ENCODE peak calls at places on chromosomes 11 and 22, in four cellular contexts. One of them, this sample, is unnamed.

GRCh38 chr11:1199689-1200610 is 22.9 kb upstream of the MUC5B start:
- DNase-seq in ascending aorta: no peak
- DNase-seq in left cardiac atrium: peak
- DNase-seq in AML-193: no peak
- DNase-seq in this sample: no peak

GRCh38 chr11:58027341-58027740 is 3.4 kb upstream of the OR6Q1 start:
- DNase-seq in left cardiac atrium: no peak
- DNase-seq in AML-193: no peak
- DNase-seq in ascending aorta: no peak
- DNase-seq in this sample: peak

GRCh38 chr11:119651802-119652584 is 77.0 kb downstream of the NECTIN1 start:
- DNase-seq in ascending aorta: no peak
- DNase-seq in AML-193: no peak
- DNase-seq in left cardiac atrium: no peak
- DNase-seq in this sample: no peak

GRCh38 chr11:9264381-9265210 is 554 bp downstream of the DENND5A start:
- DNase-seq in AML-193: peak
- DNase-seq in ascending aorta: peak
- DNase-seq in left cardiac atrium: peak
- DNase-seq in this sample: peak

GRCh38 chr11:119445356-119445755 is 22.4 kb upstream of the THY1 start:
- DNase-seq in AML-193: no peak
- DNase-seq in ascending aorta: no peak
- DNase-seq in left cardiac atrium: no peak
- DNase-seq in this sample: no peak

GRCh38 chr11:92227233-92227593 is 2.6 kb downstream of the FAT3 start:
- DNase-seq in AML-193: no peak
- DNase-seq in left cardiac atrium: no peak
- DNase-seq in ascending aorta: no peak
- DNase-seq in this sample: no peak

GRCh38 chr11:34427171-34427805 is 11.4 kb upstream of the CAT start:
- DNase-seq in ascending aorta: no peak
- DNase-seq in AML-193: peak
- DNase-seq in left cardiac atrium: no peak
- DNase-seq in this sample: peak

GRCh38 chr22:38873469-38874411 is 1.7 kb upstream of the CBX6 start:
- DNase-seq in AML-193: no peak
- DNase-seq in ascending aorta: no peak
- DNase-seq in left cardiac atrium: no peak
- DNase-seq in this sample: no peak

GRCh38 chr11:15485432-15485831 is 370.7 kb downstream of the INSC start:
- DNase-seq in AML-193: no peak
- DNase-seq in ascending aorta: no peak
- DNase-seq in left cardiac atrium: no peak
- DNase-seq in this sample: no peak

GRCh38 chr11:113477321-113477720 is 2.1 kb upstream of the DRD2 start:
- DNase-seq in AML-193: no peak
- DNase-seq in left cardiac atrium: no peak
- DNase-seq in ascending aorta: no peak
- DNase-seq in this sample: no peak

GRCh38 chr22:32413715-32414114 is 1.7 kb upstream of the RTCB start:
- DNase-seq in left cardiac atrium: no peak
- DNase-seq in AML-193: peak
- DNase-seq in ascending aorta: no peak
- DNase-seq in this sample: peak

This sample was measured in astrocyte.